ENCODE peak calls at places on chromosomes 13 and 19, in four cellular contexts. Q, N, Y and E are unnamed samples.

GRCh38 chr19:33325920-33326319 is 23.6 kb upstream of the CEBPA start:
- DNase-seq in Q (no peak), N (no peak), Y (no peak), E (no peak)

GRCh38 chr19:39406656-39407393 is at the start of gene ZFP36:
- DNase-seq in Y (peak; percentile 70), N (peak; percentile 75), Q (no peak), E (peak; percentile 93)

GRCh38 chr19:5178841-5179625 is 161.6 kb downstream of the PTPRS start:
- DNase-seq in N (no peak), Q (no peak), Y (no peak), E (no peak)

GRCh38 chr13:78806457-78806856 is 147.5 kb upstream of the OBI1 start:
- DNase-seq in N (no peak), Q (no peak), Y (peak; percentile 18), E (peak; percentile 6)

GRCh38 chr13:77692746-77693448 is 4.6 kb upstream of the SLAIN1 start:
- DNase-seq in Y (peak; percentile 39), Q (no peak), N (no peak), E (no peak)

GRCh38 chr13:82833928-82834327 is 1048.3 kb downstream of the SLITRK1 start:
- DNase-seq in N (no peak), Y (no peak), Q (no peak), E (no peak)

GRCh38 chr13:59247166-59247565 is 916.6 kb downstream of the DIAPH3 start:
- DNase-seq in N (no peak), Q (no peak), Y (no peak), E (no peak)

GRCh38 chr13:113161433-113161832 is 3.0 kb downstream of the PROZ start:
- DNase-seq in Y (no peak), Q (no peak), N (no peak), E (no peak)

GRCh38 chr13:86933676-86934075 is 737.5 kb upstream of the SLITRK5 start:
- DNase-seq in Q (no peak), N (no peak), Y (no peak), E (no peak)

GRCh38 chr13:113053376-113053775 is 52.2 kb upstream of the F7 start:
- DNase-seq in Q (no peak), N (no peak), Y (no peak), E (no peak)

GRCh38 chr19:41391618-41392017 is 5.5 kb downstream of the EXOSC5 start:
- DNase-seq in Y (no peak), N (no peak), Q (no peak), E (no peak)

GRCh38 chr13:59890064-59890463 is 273.7 kb downstream of the DIAPH3 start:
- DNase-seq in Q (no peak), N (no peak), Y (no peak), E (no peak)

GRCh38 chr13:93977986-93978385 is 501.5 kb downstream of the DCT start:
- DNase-seq in N (no peak), Y (no peak), Q (no peak), E (no peak)

GRCh38 chr13:29428992-29429315 is 166.5 kb downstream of the SLC7A1 start:
- DNase-seq in Q (no peak), N (no peak), Y (no peak), E (no peak)

GRCh38 chr13:29976535-29976934 is 126.1 kb upstream of the UBL3 start:
- DNase-seq in Y (no peak), Q (no peak), N (no peak), E (no peak)

GRCh38 chr19:17687857-17688784 is at the start of gene UNC13A:
- DNase-seq in Y (no peak), N (peak; percentile 90), Q (no peak), E (peak; percentile 39)

GRCh38 chr19:33794578-33795369 is 1.9 kb upstream of the KCTD15 start:
- DNase-seq in N (no peak), Y (no peak), Q (no peak), E (no peak)

GRCh38 chr13:39106216-39106995 is 68.2 kb downstream of the NHLRC3 start:
- DNase-seq in Q (no peak), Y (peak; percentile 4), N (no peak), E (no peak)

DNA sequence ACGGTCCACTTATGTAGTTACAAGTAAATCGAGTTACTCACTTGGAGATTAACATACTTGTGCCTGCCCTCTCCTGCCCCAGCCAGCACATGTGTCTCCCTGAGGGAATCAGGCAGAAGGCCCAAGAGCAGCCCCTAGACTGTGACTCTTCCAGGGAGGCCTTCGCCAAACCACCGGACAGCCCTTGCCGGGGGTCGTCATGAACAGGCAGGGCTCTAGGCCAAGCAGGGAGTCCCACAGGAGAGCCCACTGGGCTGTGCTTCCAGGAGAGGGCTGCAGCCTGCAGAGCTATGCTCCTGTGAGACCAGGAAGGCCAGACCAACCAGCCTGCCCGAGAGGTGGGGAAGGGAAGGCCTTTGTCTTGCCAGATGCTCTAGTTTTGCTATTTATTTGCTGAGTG is 283.3 kb downstream of the FOXO1 start:
- DNase-seq in Y (peak; percentile 13), N (no peak), Q (no peak), E (no peak)
- TF ChIP-seq JUNB in Y (no peak), N (no peak), Q (no peak), E (no peak)

GRCh38 chr19:1837625-1838105 is 10.6 kb downstream of the REXO1 start:
- DNase-seq in Y (peak; percentile 40), N (peak; percentile 73), Q (no peak), E (peak; percentile 64)
- TF ChIP-seq ESRRA in Y (no peak), N (no peak), Q (no peak), E (no peak)

GRCh38 chr19:36027696-36028095 is 5.0 kb downstream of the CLIP3 start:
- DNase-seq in Q (no peak), N (no peak), Y (no peak), E (no peak)

GRCh38 chr19:36028313-36029041 is 4.2 kb downstream of the CLIP3 start:
- DNase-seq in N (no peak), Q (no peak), Y (no peak), E (no peak)

GRCh38 chr19:36031308-36031707 is 1.4 kb downstream of the CLIP3 start:
- DNase-seq in Y (no peak), N (no peak), Q (no peak), E (no peak)

GRCh38 chr19:36030264-36031148 is 2.2 kb downstream of the CLIP3 start:
- DNase-seq in Y (no peak), Q (peak; percentile 23), N (no peak), E (no peak)

DNA sequence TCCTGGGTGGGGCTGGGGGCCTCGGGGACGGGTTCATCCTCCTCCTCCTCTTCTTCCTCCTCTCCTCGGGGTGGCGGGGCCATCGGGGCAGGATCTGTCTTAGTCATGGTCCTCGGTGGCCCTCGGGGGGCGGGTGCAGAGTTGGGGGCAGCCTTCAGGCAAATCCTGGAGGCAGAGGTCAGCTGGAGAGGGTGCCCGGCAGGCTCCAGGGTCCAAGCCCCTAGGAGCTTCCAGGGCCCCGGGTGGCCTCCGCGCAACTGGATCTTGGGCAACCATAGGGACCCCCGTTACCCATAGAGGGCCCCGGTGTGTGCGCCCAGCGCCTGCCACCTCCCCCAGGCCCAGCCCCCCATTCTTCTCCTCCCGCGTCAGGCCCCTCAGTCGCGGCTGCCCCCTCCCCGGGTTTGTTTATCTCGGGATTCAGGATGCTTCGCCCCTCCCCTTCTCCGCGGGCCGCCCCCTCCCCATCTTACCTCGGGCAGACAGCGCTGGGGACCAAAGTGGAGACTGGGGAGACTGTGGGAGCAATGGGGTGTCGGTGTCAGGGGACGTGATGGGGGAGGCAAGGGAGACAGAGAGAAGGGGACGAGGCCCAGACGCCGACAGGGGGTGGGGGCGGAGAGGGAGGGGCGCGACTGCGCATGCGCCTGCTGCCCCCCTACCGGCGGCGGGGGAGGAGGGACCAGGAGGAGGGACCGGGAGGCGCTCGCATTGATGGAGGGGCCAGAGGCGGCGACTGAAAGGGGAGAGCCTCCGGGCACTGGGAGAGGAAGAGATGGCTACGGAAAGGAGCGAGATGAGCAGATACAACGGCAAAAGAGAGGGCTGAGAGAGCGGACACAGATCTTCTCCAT is at the start of gene CLIP3:
- DNase-seq in Q (no peak), Y (no peak), N (peak; percentile 44), E (no peak)
- TF ChIP-seq JUNB in Q (no peak), Y (no peak), N (no peak), E (no peak)

GRCh38 chr19:36152886-36153525 is 759 bp upstream of the COX7A1 start:
- DNase-seq in Y (no peak), N (no peak), Q (no peak), E (no peak)
- TF ChIP-seq ESRRA in Y (no peak), N (no peak), Q (no peak), E (no peak)

GRCh38 chr13:27665761-27666160 is 44.1 kb downstream of the POLR1D start:
- DNase-seq in Q (no peak), Y (no peak), N (no peak), E (no peak)

GRCh38 chr13:27665333-27665732 is 43.6 kb downstream of the POLR1D start:
- DNase-seq in Y (no peak), N (no peak), Q (no peak), E (peak; percentile 7)

GRCh38 chr13:27663947-27664346 is 42.3 kb downstream of the POLR1D start:
- DNase-seq in Y (no peak), N (no peak), Q (no peak), E (no peak)

GRCh38 chr13:27666951-27667350 is 45.3 kb downstream of the POLR1D start:
- DNase-seq in Q (no peak), Y (no peak), N (no peak), E (no peak)

GRCh38 chr13:27667946-27668345 is 46.3 kb downstream of the POLR1D start:
- DNase-seq in Y (no peak), N (peak; percentile 9), Q (no peak), E (no peak)
- TF ChIP-seq JUNB in Y (no peak), N (no peak), Q (no peak), E (no peak)

GRCh38 chr19:51022526-51022925 is 3.0 kb upstream of the KLK10 start:
- DNase-seq in N (no peak), Q (no peak), Y (no peak), E (no peak)

GRCh38 chr19:51018745-51019543 is 565 bp downstream of the KLK10 start:
- DNase-seq in Y (no peak), N (no peak), Q (no peak), E (no peak)

GRCh38 chr19:51019544-51019925 is at the start of gene KLK10:
- DNase-seq in N (no peak), Q (no peak), Y (no peak), E (no peak)

GRCh38 chr19:51023946-51024345 is 2.5 kb downstream of the KLK11 start:
- DNase-seq in Y (no peak), N (no peak), Q (no peak), E (no peak)

DNA sequence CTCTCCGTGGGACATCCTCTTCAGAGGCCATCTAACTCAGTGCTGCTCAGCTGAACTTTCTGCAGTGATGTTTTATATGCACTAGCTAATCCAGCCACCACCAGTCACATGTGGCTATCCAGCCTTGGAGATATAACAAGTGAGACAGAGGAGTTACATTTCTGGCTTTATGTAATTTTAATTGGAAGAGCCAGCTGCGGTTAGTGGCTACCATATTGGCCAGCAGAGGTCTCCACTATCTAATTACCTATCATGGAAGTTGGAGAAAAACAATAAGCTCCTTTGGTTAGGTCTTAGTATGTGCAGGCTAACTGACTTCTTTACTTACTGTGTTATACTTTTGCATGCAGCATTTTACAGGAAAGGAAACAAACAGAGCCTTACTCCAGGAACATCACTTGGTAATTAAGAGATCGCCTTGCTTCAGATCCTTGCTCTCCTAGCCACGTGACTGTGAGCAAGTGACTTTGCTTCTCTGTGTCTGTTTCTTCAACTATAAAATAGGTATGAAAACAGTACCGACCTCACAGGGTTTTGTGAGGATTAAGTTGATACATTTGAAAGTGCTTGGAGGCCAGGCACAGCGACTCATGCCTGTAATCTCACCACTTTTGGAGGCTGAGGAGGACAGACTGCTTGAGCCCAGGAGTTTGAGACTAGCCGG is 1.6 kb upstream of the KLK10 start:
- DNase-seq in Q (no peak), N (peak; percentile 35), Y (peak; percentile 40), E (peak; percentile 70)
- TF ChIP-seq ESRRA in Q (no peak), N (peak; percentile 71), Y (no peak), E (no peak)

GRCh38 chr19:11390933-11391680 is 7.0 kb upstream of the EPOR start:
- DNase-seq in N (peak; percentile 2), Q (no peak), Y (no peak), E (no peak)
- TF ChIP-seq JUNB in N (no peak), Q (no peak), Y (no peak), E (no peak)

GRCh38 chr19:55254625-55254977 is 4.2 kb downstream of the PPP6R1 start:
- DNase-seq in Q (no peak), Y (no peak), N (no peak), E (no peak)
- TF ChIP-seq ESRRA in Q (no peak), Y (no peak), N (no peak), E (no peak)